ENCODE peak calls at places on chromosomes 12 and 14, in ten cellular contexts. Q is transverse colon, G is OCI-LY7, W is activated B cell treated with CpG ODN at 0.5 μM for 24 hours, T is BE2C, U is K562, N is foreskin fibroblast, E is hepatocyte, F is brain microvascular endothelial cell, K is mucosa of descending colon. R is an unnamed sample.

GRCh38 chr12:131939007-131939406 is 9.9 kb downstream of the PUS1 start:
- DNase-seq in Q (peak), G (no peak), W (no peak), T (no peak), U (no peak), N (no peak), E (no peak), F (no peak), K (peak), R (no peak)

GRCh38 chr12:93387780-93388179 is 10.1 kb downstream of the NUDT4 start:
- DNase-seq in Q (no peak), G (no peak), W (no peak), T (no peak), U (no peak), N (peak), E (no peak), F (peak), K (no peak), R (no peak)

GRCh38 chr12:17588968-17589367 is 501.0 kb downstream of the RERGL start:
- DNase-seq in Q (no peak), G (peak), W (no peak), T (peak), U (no peak), N (no peak), E (peak), F (no peak), K (no peak), R (peak)

GRCh38 chr14:89955022-89955414 is 488 bp upstream of the EFCAB11 start:
- DNase-seq in Q (no peak), G (no peak), W (no peak), T (no peak), U (no peak), N (no peak), E (peak), F (no peak), K (no peak), R (no peak)

GRCh38 chr12:92519284-92519683 is 183.5 kb upstream of the PLEKHG7 start:
- DNase-seq in Q (no peak), G (no peak), W (no peak), T (no peak), U (no peak), N (no peak), E (no peak), F (no peak), K (no peak), R (no peak)

GRCh38 chr12:112479413-112479812 is 60.7 kb downstream of the PTPN11 start:
- DNase-seq in Q (no peak), G (no peak), W (no peak), T (no peak), U (no peak), N (no peak), E (no peak), F (no peak), K (no peak), R (no peak)

GRCh38 chr12:57276935-57277563 is 26.1 kb upstream of the STAC3 start:
- DNase-seq in Q (no peak), G (peak), W (no peak), T (peak), U (peak), N (peak), E (peak), F (peak), K (no peak), R (no peak)

GRCh38 chr14:69288001-69288771 is 28.2 kb downstream of the GALNT16 start:
- DNase-seq in Q (peak), G (no peak), W (no peak), T (peak), U (peak), N (no peak), E (no peak), F (no peak), K (no peak), R (peak)

GRCh38 chr12:80175307-80175930 is 76.1 kb downstream of the OTOGL start:
- DNase-seq in Q (no peak), G (no peak), W (no peak), T (no peak), U (no peak), N (no peak), E (no peak), F (no peak), K (no peak), R (no peak)

GRCh38 chr14:55084648-55085441 is 33.4 kb downstream of the MAPK1IP1L start:
- DNase-seq in Q (no peak), G (no peak), W (no peak), T (no peak), U (no peak), N (no peak), E (no peak), F (no peak), K (no peak), R (no peak)

GRCh38 chr12:56143870-56144269 is 8.5 kb upstream of the MYL6B start:
- DNase-seq in Q (peak), G (no peak), W (no peak), T (no peak), U (no peak), N (no peak), E (no peak), F (no peak), K (no peak), R (no peak)

GRCh38 chr14:58331111-58331510 is 32.8 kb downstream of the ARID4A start:
- DNase-seq in Q (peak), G (peak), W (peak), T (peak), U (peak), N (peak), E (peak), F (peak), K (no peak), R (peak)

GRCh38 chr12:108609535-108610335 is 11.9 kb upstream of the TMEM119 start:
- DNase-seq in Q (peak), G (no peak), W (no peak), T (no peak), U (peak), N (peak), E (peak), F (peak), K (peak), R (no peak)

GRCh38 chr12:126347421-126347820 is 1282.2 kb downstream of the AACS start:
- DNase-seq in Q (no peak), G (no peak), W (no peak), T (no peak), U (no peak), N (no peak), E (no peak), F (no peak), K (no peak), R (no peak)

GRCh38 chr14:81557137-81557536 is 23.5 kb upstream of the SEL1L start:
- DNase-seq in Q (no peak), G (no peak), W (no peak), T (no peak), U (no peak), N (no peak), E (no peak), F (no peak), K (no peak), R (no peak)

GRCh38 chr12:11891350-11892064 is 179.2 kb upstream of the BCL2L14 start:
- DNase-seq in Q (no peak), G (peak), W (no peak), T (no peak), U (no peak), N (no peak), E (no peak), F (no peak), K (no peak), R (no peak)

GRCh38 chr14:57493467-57494181 is at the start of gene CCDC198:
- DNase-seq in Q (no peak), G (no peak), W (no peak), T (no peak), U (no peak), N (no peak), E (peak), F (no peak), K (no peak), R (no peak)

GRCh38 chr14:35420036-35420811 is 15.7 kb upstream of the NFKBIA start:
- DNase-seq in Q (no peak), G (no peak), W (no peak), T (peak), U (peak), N (no peak), E (no peak), F (no peak), K (no peak), R (no peak)

GRCh38 chr14:56754966-56755365 is 55.3 kb downstream of the OTX2 start:
- DNase-seq in Q (no peak), G (no peak), W (no peak), T (no peak), U (no peak), N (no peak), E (no peak), F (no peak), K (no peak), R (no peak)

GRCh38 chr12:9241301-9241700 is 33.1 kb upstream of the PZP start:
- DNase-seq in Q (no peak), G (no peak), W (no peak), T (no peak), U (no peak), N (no peak), E (no peak), F (no peak), K (no peak), R (no peak)

GRCh38 chr14:38238332-38238731 is 17.6 kb downstream of the CLEC14A start:
- DNase-seq in Q (no peak), G (no peak), W (no peak), T (no peak), U (no peak), N (peak), E (no peak), F (no peak), K (no peak), R (no peak)

DNA sequence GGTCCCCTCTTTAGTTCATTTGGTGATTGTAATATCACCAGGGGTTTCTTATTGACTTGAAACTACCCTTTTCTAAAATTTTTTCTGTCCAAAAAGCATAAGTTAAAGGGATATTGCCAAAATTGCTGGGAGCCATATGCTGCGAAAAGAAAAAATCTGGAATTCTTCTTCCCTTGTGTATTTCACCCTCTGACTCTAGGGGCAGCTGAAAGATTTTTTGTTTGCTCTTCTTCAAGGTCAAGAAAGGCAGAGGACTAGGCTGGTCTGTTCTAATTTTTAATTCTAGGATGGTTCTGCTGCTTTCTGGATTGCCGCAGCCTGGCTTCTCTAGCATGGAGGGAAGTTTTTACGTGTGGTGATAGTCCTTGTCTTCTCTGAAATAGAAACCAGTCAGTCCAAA is 61.6 kb downstream of the FBXL14 start:
- DNase-seq in Q (no peak), G (no peak), W (no peak), T (no peak), U (no peak), N (no peak), E (no peak), F (no peak), K (no peak), R (no peak)
- TF ChIP-seq CTCF in Q (no peak), G (peak), W (no peak), T (no peak), U (no peak), N (no peak), E (no peak), F (peak), K (no peak), R (no peak)

DNA sequence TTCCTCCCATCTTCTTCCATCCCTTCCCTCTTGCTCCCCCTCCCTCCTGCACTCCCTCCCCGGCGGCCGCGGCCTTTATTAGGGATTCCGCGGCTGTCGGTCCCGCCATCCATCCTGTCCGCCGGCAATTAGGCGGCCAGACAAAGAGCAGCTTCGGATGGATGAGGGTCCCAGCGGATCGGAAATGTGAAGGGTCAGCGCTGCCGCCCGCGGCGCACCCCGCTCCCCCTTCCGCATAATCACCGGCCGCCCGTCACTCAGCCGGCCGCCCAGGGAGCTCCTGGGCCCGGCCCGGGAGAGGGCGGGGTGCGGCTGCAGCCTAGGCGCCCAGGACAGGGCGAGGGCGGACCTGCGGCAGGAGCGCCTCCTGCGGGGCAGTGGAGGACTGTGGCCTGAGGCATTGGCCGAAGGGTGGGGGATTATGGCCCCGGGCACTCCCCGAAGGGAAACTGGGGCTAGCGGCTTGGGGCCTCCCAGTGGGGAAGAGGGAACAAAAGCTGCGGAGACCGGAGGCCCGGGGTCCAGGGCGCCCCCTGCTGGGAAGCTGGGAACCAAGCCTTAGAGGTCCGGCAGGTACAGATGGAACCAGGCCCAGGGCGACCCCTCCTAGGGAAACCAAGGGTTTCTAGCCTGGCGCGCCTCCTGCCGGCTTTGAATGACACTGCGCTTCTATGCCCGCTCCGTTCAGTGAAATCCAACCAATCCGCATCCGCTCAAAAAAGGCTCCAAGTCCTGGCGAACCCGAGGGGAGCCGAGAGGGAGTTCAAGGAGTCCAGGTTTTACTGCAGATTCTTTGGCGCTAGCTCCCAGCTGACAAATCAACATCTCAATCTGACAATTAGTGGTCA is 4.4 kb upstream of the DNAJC22 start:
- DNase-seq in Q (peak), G (peak), W (peak), T (peak), U (peak), N (peak), E (peak), F (peak), K (peak), R (peak)
- TF ChIP-seq CTCF in Q (peak), G (peak), W (peak), T (peak), U (peak), N (peak), E (peak), F (peak), K (peak), R (peak)

GRCh38 chr14:93903342-93904184 is 23.6 kb upstream of the FAM181A start:
- DNase-seq in Q (no peak), G (no peak), W (no peak), T (peak), U (peak), N (no peak), E (peak), F (no peak), K (no peak), R (peak)
- TF ChIP-seq CTCF in Q (no peak), G (peak), W (no peak), T (peak), U (peak), N (peak), E (peak), F (peak), K (no peak), R (peak)

GRCh38 chr12:70692681-70693288 is 55.6 kb upstream of the PTPRB start:
- DNase-seq in Q (no peak), G (peak), W (no peak), T (no peak), U (peak), N (peak), E (no peak), F (peak), K (no peak), R (no peak)
- TF ChIP-seq CTCF in Q (no peak), G (peak), W (no peak), T (peak), U (peak), N (peak), E (peak), F (peak), K (no peak), R (peak)

GRCh38 chr14:28142400-28143015 is 624.1 kb upstream of the FOXG1 start:
- DNase-seq in Q (no peak), G (no peak), W (no peak), T (peak), U (no peak), N (no peak), E (peak), F (no peak), K (no peak), R (no peak)
- TF ChIP-seq CTCF in Q (no peak), G (no peak), W (no peak), T (peak), U (no peak), N (no peak), E (peak), F (peak), K (no peak), R (no peak)

DNA sequence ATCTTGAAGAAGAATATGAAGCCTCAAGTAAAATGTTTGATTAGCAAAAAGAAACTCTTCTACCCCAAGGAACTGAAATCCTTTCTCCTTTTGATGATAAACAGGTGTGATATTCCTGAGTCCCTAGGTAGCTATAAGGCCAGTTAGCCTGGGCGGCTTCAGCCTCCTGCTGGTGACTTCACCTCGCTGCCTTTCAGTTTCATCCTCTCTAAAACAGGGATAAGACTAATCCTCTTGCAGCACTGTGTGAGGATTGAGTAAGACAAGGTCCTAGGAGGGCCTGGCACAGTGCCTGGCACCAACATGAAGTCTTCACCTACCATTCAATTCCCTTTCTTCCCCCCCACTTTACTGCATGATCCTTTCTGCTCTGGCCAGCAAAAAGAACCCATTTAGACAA is 42.1 kb downstream of the CIT start:
- DNase-seq in Q (no peak), G (no peak), W (no peak), T (no peak), U (no peak), N (peak), E (peak), F (no peak), K (no peak), R (no peak)
- TF ChIP-seq CTCF in Q (no peak), G (no peak), W (no peak), T (peak), U (no peak), N (peak), E (no peak), F (peak), K (no peak), R (no peak)

GRCh38 chr12:26830783-26831601 is 2.0 kb downstream of the ITPR2 start:
- DNase-seq in Q (no peak), G (peak), W (no peak), T (no peak), U (no peak), N (no peak), E (no peak), F (no peak), K (no peak), R (no peak)

GRCh38 chr12:26833692-26834168 is 736 bp upstream of the ITPR2 start:
- DNase-seq in Q (peak), G (peak), W (peak), T (no peak), U (peak), N (peak), E (peak), F (no peak), K (peak), R (peak)

GRCh38 chr12:26832817-26833691 is at the start of gene ITPR2:
- DNase-seq in Q (peak), G (peak), W (peak), T (peak), U (peak), N (peak), E (peak), F (peak), K (peak), R (peak)

GRCh38 chr12:26830358-26830757 is 2.6 kb downstream of the ITPR2 start:
- DNase-seq in Q (no peak), G (no peak), W (no peak), T (no peak), U (no peak), N (no peak), E (no peak), F (no peak), K (no peak), R (no peak)

GRCh38 chr12:26831959-26832816 is 806 bp downstream of the ITPR2 start:
- DNase-seq in Q (peak), G (peak), W (peak), T (peak), U (peak), N (peak), E (peak), F (peak), K (peak), R (peak)
- TF ChIP-seq CTCF in Q (no peak), G (peak), W (no peak), T (no peak), U (no peak), N (no peak), E (no peak), F (peak), K (no peak), R (no peak)

GRCh38 chr12:45586486-45586885 is 143.0 kb upstream of the ARID2 start:
- DNase-seq in Q (peak), G (no peak), W (no peak), T (no peak), U (no peak), N (no peak), E (no peak), F (no peak), K (peak), R (no peak)

GRCh38 chr12:45590646-45591045 is 138.9 kb upstream of the ARID2 start:
- DNase-seq in Q (no peak), G (no peak), W (no peak), T (no peak), U (no peak), N (no peak), E (no peak), F (no peak), K (no peak), R (no peak)

GRCh38 chr12:45587042-45587441 is 142.5 kb upstream of the ARID2 start:
- DNase-seq in Q (peak), G (no peak), W (no peak), T (no peak), U (no peak), N (no peak), E (peak), F (no peak), K (no peak), R (no peak)

GRCh38 chr12:45585522-45586230 is 143.8 kb upstream of the ARID2 start:
- DNase-seq in Q (no peak), G (no peak), W (no peak), T (no peak), U (no peak), N (no peak), E (no peak), F (no peak), K (peak), R (no peak)

GRCh38 chr12:45587877-45588530 is 141.5 kb upstream of the ARID2 start:
- DNase-seq in Q (peak), G (no peak), W (no peak), T (no peak), U (no peak), N (peak), E (no peak), F (no peak), K (no peak), R (no peak)
- TF ChIP-seq CTCF in Q (no peak), G (no peak), W (no peak), T (no peak), U (no peak), N (no peak), E (no peak), F (peak), K (no peak), R (no peak)